ENCODE peak calls at places on chromosomes 1 and 21, in six cellular contexts. U is adrenal gland, W is astrocyte of the spinal cord, P is AG09309, C is lower leg skin, X is body of pancreas. V is an unnamed sample.

GRCh38 chr1:78911956-78912880 is 94.3 kb downstream of the ADGRL4 start:
- DNase-seq in U (no peak), W (no peak), P (no peak), C (no peak), X (no peak), V (no peak)

GRCh38 chr1:110750446-110751029 is 75.8 kb upstream of the KCNA3 start:
- DNase-seq in U (no peak), W (no peak), P (no peak), C (no peak), X (no peak), V (no peak)

GRCh38 chr1:84701366-84701765 is 11.1 kb upstream of the SSX2IP start:
- DNase-seq in U (no peak), W (no peak), P (no peak), C (no peak), X (no peak), V (no peak)

GRCh38 chr1:53511933-53512806 is 53.0 kb downstream of the DMRTB1 start:
- DNase-seq in U (no peak), W (peak), P (peak), C (no peak), X (no peak), V (no peak)

GRCh38 chr1:114037503-114037890 is 58.2 kb downstream of the OLFML3 start:
- DNase-seq in U (no peak), W (no peak), P (no peak), C (no peak), X (no peak), V (no peak)

GRCh38 chr1:154956557-154956956 is 658 bp upstream of the PBXIP1 start:
- DNase-seq in U (peak), W (no peak), P (no peak), C (no peak), X (peak), V (peak)

GRCh38 chr1:227901239-227901905 is 46.4 kb downstream of the WNT9A start:
- DNase-seq in U (no peak), W (no peak), P (no peak), C (no peak), X (no peak), V (no peak)

GRCh38 chr1:40341509-40342380 is 24.7 kb upstream of the COL9A2 start:
- DNase-seq in U (no peak), W (no peak), P (no peak), C (no peak), X (no peak), V (no peak)

GRCh38 chr1:109624215-109625010 is 4.8 kb downstream of the AMPD2 start:
- DNase-seq in U (no peak), W (no peak), P (no peak), C (peak), X (no peak), V (no peak)

GRCh38 chr1:74180490-74180889 is 17.5 kb downstream of the LRRIQ3 start:
- DNase-seq in U (no peak), W (peak), P (peak), C (no peak), X (no peak), V (no peak)

GRCh38 chr21:42474982-42475381 is 21.0 kb downstream of the RSPH1 start:
- DNase-seq in U (no peak), W (no peak), P (no peak), C (peak), X (no peak), V (no peak)

GRCh38 chr1:26853156-26853555 is 9.8 kb upstream of the SFN start:
- DNase-seq in U (peak), W (peak), P (peak), C (peak), X (peak), V (peak)

GRCh38 chr1:12472798-12473551 is 145.0 kb downstream of the DHRS3 start:
- DNase-seq in U (no peak), W (no peak), P (no peak), C (no peak), X (no peak), V (no peak)

GRCh38 chr1:53326598-53327182 is 1.2 kb downstream of the LRP8 start:
- DNase-seq in U (no peak), W (no peak), P (no peak), C (no peak), X (peak), V (no peak)

GRCh38 chr1:225474439-225474985 is 46.7 kb upstream of the LBR start:
- DNase-seq in U (no peak), W (no peak), P (no peak), C (peak), X (no peak), V (no peak)

GRCh38 chr1:45913925-45914501 is 110.6 kb downstream of the MAST2 start:
- DNase-seq in U (peak), W (no peak), P (no peak), C (no peak), X (no peak), V (no peak)

GRCh38 chr1:161098161-161099068 is at the start of gene KLHDC9:
- DNase-seq in U (peak), W (peak), P (no peak), C (peak), X (peak), V (peak)

GRCh38 chr1:161096514-161096913 is 1.6 kb upstream of the KLHDC9 start:
- DNase-seq in U (peak), W (no peak), P (peak), C (peak), X (no peak), V (no peak)

GRCh38 chr1:161100534-161100933 is 2.4 kb downstream of the KLHDC9 start:
- DNase-seq in U (no peak), W (no peak), P (no peak), C (no peak), X (no peak), V (no peak)

GRCh38 chr1:161096015-161096414 is 2.1 kb upstream of the KLHDC9 start:
- DNase-seq in U (no peak), W (no peak), P (no peak), C (peak), X (no peak), V (no peak)

DNA sequence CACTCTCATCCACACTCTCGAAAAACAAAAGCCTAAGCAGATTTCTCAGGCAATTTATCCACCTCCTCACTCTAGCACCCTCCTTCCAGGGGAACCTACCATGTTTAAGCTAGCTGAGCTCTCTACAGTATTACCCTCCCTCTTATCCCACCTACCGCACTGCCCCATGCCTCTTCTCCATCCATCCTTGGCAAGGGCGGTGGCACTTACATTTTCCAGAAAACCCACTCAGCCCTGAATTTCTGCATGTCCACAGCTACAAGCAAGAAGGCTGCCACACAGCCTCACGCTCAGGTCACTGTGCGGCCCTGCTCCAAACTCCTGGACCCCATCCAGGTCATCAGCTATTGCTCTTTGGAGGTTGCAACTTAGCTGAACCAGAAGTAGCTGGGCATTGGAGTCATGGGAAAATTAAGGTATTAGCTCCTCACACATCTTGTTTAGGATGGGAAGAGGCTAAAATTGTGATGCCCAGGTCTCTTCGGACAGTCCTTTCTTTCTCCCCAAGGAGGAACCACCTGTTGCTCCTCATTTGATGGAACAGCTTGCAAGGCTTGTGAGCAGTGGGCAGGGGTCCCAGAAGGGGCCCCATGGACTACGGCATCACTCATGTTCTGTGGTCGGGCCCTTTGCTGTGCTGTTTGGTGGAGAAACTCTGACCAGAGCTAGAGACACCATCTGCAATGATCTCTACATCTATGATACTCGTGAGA is 1.1 kb downstream of the KLHDC9 start:
- DNase-seq in U (peak), W (no peak), P (no peak), C (peak), X (no peak), V (no peak)
- H3K4me3 ChIP-seq in U (no peak), W (no peak), P (peak), C (no peak), X (no peak), V (peak)

DNA sequence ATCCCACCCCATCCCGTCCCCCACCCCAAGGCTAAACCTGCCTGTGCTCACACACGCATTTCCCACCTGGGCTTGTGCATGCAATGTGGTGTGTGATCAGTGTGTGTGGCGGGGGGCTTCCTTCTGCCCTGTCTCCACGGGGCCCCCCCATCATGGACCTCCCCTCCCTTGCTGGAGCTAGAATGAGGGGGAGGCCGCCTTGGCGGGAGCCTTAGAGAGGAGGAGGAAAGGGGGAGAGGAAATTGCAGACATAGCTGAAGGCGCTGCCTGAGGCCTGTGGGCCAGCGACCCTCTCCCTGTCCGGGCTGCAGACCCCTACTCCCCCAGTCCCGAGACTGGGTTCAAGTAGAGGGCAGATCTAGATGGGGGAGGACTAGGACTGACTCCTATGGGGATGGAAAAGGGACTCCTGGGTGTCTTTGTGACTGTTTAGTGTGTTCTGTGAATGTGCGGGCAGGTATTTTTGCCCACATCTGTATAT is 917 bp upstream of the EVA1B start:
- DNase-seq in U (no peak), W (no peak), P (no peak), C (no peak), X (no peak), V (no peak)
- H3K4me3 ChIP-seq in U (no peak), W (no peak), P (no peak), C (no peak), X (no peak), V (no peak)

DNA sequence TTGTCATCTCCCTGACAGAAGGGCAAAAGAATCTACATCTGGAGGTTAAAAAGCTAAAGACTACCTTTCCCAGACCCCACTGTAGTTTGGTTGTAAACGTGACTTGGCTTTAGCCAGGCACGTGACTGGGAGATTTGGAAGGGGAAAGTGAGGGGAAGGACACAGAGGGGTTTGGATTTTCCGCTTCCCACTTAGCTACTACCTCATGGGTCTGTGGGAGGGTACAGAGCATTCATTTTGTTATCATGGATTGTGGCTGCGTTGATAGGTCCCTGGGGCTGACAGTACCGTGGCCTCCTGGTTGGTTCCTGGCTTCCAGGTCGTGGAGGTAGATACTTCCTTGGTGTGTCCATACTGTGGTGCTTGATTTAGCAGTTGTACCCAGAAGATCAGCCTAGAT is 2.6 kb downstream of the CHD1L start:
- DNase-seq in U (no peak), W (no peak), P (no peak), C (no peak), X (no peak), V (no peak)
- H3K4me3 ChIP-seq in U (no peak), W (no peak), P (no peak), C (no peak), X (no peak), V (no peak)

DNA sequence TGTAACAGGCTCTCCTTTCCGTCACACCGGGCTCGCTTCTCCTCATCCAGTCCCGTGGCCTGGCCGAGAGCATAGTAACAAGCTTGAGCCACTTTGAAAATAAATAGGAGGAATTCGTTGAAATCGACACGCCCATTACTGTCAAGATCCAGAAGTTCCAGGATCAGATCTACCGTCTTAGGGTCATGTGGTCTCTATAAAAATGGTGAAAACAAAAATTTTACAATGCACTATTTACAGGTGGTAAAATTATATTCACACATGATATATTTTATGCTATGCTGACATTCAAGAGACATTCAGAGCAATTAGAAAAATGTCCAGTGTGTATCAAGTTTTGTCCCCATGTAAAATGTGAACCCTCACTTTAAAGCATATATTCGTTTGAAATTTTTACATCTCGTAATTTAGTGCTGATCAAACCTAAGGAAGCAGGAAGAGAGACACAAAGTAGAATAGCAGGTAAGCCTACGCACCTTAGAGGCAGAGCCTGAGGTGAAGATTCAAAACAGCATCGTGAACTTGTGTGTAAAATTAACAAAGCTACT is 2.3 kb downstream of the TCHH start:
- DNase-seq in U (no peak), W (no peak), P (no peak), C (no peak), X (no peak), V (no peak)
- H3K4me3 ChIP-seq in U (no peak), W (no peak), P (no peak), C (no peak), X (no peak), V (peak)

DNA sequence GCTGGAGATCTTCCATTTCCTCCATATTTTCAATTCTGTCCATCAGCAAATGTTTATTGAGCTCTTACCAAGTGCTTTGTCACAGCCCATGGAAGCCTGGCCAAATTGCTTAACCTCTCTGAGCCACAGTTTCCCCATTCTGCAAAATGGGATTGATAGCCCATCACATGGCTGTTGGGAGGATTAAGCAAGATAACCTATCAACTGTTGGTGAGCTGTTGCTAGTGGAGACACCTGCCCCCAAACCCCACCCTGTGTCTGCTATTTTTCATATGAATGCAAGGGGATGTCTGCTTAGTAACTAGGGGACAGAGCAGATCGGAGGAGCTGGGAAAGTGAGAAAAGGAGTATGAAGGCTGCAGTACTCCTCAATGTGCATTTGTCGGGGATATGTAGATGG is 38.3 kb downstream of the CD34 start:
- DNase-seq in U (no peak), W (no peak), P (no peak), C (no peak), X (no peak), V (no peak)
- H3K4me3 ChIP-seq in U (no peak), W (no peak), P (no peak), C (no peak), X (no peak), V (no peak)